ENCODE peak calls at places on chromosomes 13 and 19, in six cellular contexts. V is stimulated activated CD8-positive, alpha-beta memory T cell treated with anti-CD3 and anti-CD28 coated beads, Interleukin-12 subunit alpha, Interleukin-12 subunit beta, amount 100 ng/mL, for 1 hour; D is CD4-positive, alpha-beta T cell; L is AML-193; X is activated T-cell treated with anti-CD3 and anti-CD28 coated beads for 48 hours; G is heart left ventricle. C is an unnamed sample.

GRCh38 chr19:2338751-2339643 is 10.5 kb downstream of the SPPL2B start:
- DNase-seq in V (no peak), D (no peak), L (no peak), X (no peak), G (no peak), C (no peak)

GRCh38 chr19:13843104-13843921 is 33.6 kb upstream of the NANOS3 start:
- DNase-seq in V (no peak), D (no peak), L (no peak), X (no peak), G (peak), C (no peak)

GRCh38 chr19:29376855-29377354 is 148.9 kb upstream of the VSTM2B start:
- DNase-seq in V (no peak), D (no peak), L (no peak), X (no peak), G (no peak), C (no peak)

GRCh38 chr19:48793271-48793670 is 17.6 kb downstream of the BCAT2 start:
- DNase-seq in V (no peak), D (no peak), L (no peak), X (no peak), G (no peak), C (no peak)

GRCh38 chr13:22428188-22428828 is 752.5 kb upstream of the SGCG start:
- DNase-seq in V (no peak), D (no peak), L (no peak), X (no peak), G (peak), C (no peak)

GRCh38 chr19:8585894-8586750 is 8.9 kb upstream of the MYO1F start:
- DNase-seq in V (no peak), D (peak), L (peak), X (no peak), G (no peak), C (no peak)

GRCh38 chr13:93915269-93915809 is 564.1 kb downstream of the DCT start:
- DNase-seq in V (no peak), D (no peak), L (no peak), X (no peak), G (no peak), C (no peak)

GRCh38 chr13:74040200-74040599 is 94.0 kb downstream of the KLF12 start:
- DNase-seq in V (no peak), D (no peak), L (peak), X (peak), G (no peak), C (no peak)

GRCh38 chr13:44978328-44978727 is 10.9 kb downstream of the NUFIP1 start:
- DNase-seq in V (no peak), D (no peak), L (no peak), X (no peak), G (no peak), C (no peak)